ENCODE peak calls at places on chromosomes 13 and 19, in nine cellular contexts. G is glomerular endothelial cell, W is posterior cingulate gyrus, T is BE2C, A is GM12892, O is left ventricle myocardium inferior, S is Ammon's horn, D is HFF-Myc, F is AG08395. U is an unnamed sample.

GRCh38 chr13:29369060-29369743 is 226.3 kb downstream of the SLC7A1 start:
- DNase-seq in S (peak), G (peak), F (peak), T (peak), A (no peak), D (peak), W (no peak), O (no peak), U (peak)

GRCh38 chr19:36182612-36183454 is 30.6 kb upstream of the COX7A1 start:
- DNase-seq in D (no peak), T (no peak), O (no peak), F (no peak), W (no peak), S (no peak), G (no peak), A (no peak), U (no peak)

GRCh38 chr13:54875111-54875510 is 1846.5 kb downstream of the OLFM4 start:
- DNase-seq in W (no peak), G (no peak), S (no peak), A (no peak), T (no peak), D (no peak), F (no peak), O (no peak), U (no peak)

GRCh38 chr13:112668924-112669323 is 20.9 kb upstream of the ATP11A start:
- DNase-seq in G (no peak), D (no peak), S (no peak), W (no peak), F (no peak), A (no peak), O (no peak), T (no peak), U (no peak)

GRCh38 chr13:87671031-87671823 is at the start of gene SLITRK5:
- DNase-seq in W (peak), G (no peak), T (peak), D (no peak), A (no peak), F (peak), S (peak), O (peak), U (peak)

GRCh38 chr19:16771618-16772017 is 52.0 kb downstream of the NWD1 start:
- DNase-seq in S (peak), W (peak), F (peak), G (peak), D (peak), T (peak), A (peak), O (peak), U (peak)

GRCh38 chr19:10915511-10916091 is 12.8 kb downstream of the YIPF2 start:
- DNase-seq in G (no peak), A (no peak), S (no peak), O (no peak), D (peak), W (no peak), T (no peak), F (peak), U (peak)

GRCh38 chr19:3034845-3035541 is 5.9 kb upstream of the TLE2 start:
- DNase-seq in G (no peak), S (peak), W (peak), A (no peak), D (peak), T (peak), F (peak), O (no peak), U (peak)

GRCh38 chr19:17968376-17968775 is 1.5 kb downstream of the KCNN1 start:
- DNase-seq in F (no peak), A (no peak), D (no peak), S (no peak), G (no peak), O (no peak), T (no peak), W (no peak), U (no peak)

GRCh38 chr13:99356216-99357089 is 49.3 kb upstream of the GPR183 start:
- DNase-seq in W (no peak), F (peak), A (peak), G (peak), O (no peak), T (no peak), D (no peak), S (peak), U (peak)

GRCh38 chr19:3655402-3656072 is 28.9 kb upstream of the CACTIN start:
- DNase-seq in W (peak), O (no peak), F (peak), G (peak), D (peak), S (peak), A (no peak), T (peak), U (no peak)

GRCh38 chr19:6312018-6312417 is 21.4 kb downstream of the ACER1 start:
- DNase-seq in A (no peak), W (no peak), F (no peak), T (no peak), D (no peak), S (no peak), O (no peak), G (no peak), U (no peak)

GRCh38 chr19:4559569-4559968 is at the start of gene SEMA6B:
- DNase-seq in S (peak), D (no peak), A (no peak), O (peak), T (no peak), W (no peak), G (no peak), F (no peak), U (no peak)

GRCh38 chr13:98327326-98328314 is 150.6 kb upstream of the RNF113B start:
- DNase-seq in O (no peak), W (no peak), G (no peak), A (no peak), T (no peak), D (no peak), F (peak), S (no peak), U (peak)

GRCh38 chr13:21071894-21072293 is 10.5 kb upstream of the LATS2 start:
- DNase-seq in W (no peak), A (no peak), D (no peak), S (no peak), G (no peak), O (no peak), F (no peak), T (no peak), U (no peak)

GRCh38 chr13:42907745-42908144 is 84.3 kb downstream of the EPSTI1 start:
- DNase-seq in G (no peak), O (no peak), W (no peak), S (no peak), F (no peak), A (no peak), D (no peak), T (no peak), U (no peak)

GRCh38 chr19:416416-416815 is 7.5 kb upstream of the C2CD4C start:
- DNase-seq in F (no peak), A (no peak), W (no peak), D (no peak), S (no peak), G (no peak), T (no peak), O (peak), U (no peak)

GRCh38 chr13:20128459-20128927 is 32.4 kb downstream of the GJA3 start:
- DNase-seq in A (no peak), G (no peak), S (no peak), F (no peak), D (no peak), W (no peak), O (no peak), T (no peak), U (no peak)

GRCh38 chr13:20174656-20175405 is 14.0 kb upstream of the GJA3 start:
- DNase-seq in T (peak), W (no peak), O (peak), A (peak), G (no peak), S (peak), F (peak), D (peak), U (peak)